ENCODE peak calls at places on chromosomes 5 and 9, in six cellular contexts. One of them, this sample, is unnamed.

GRCh38 chr9:109497193-109498165 is 628 bp downstream of the PTPN3 start:
- DNase-seq in stimulated activated CD8-positive, alpha-beta memory T cell treated with anti-CD3 and anti-CD28 coated beads, Interleukin-4, amount 100 ng/mL, for 4 hours: no peak
- DNase-seq in stimulated activated CD4-positive, alpha-beta T cell treated with anti-CD3 and anti-CD28 coated beads, TNF-alpha, amount 100 ng/mL, for 1 hour: no peak
- DNase-seq in glomerular endothelial cell: no peak
- DNase-seq in HFF-Myc: no peak
- DNase-seq in ecto neural progenitor cell: no peak
- DNase-seq in this sample: no peak

GRCh38 chr9:76716270-76716669 is 48.0 kb upstream of the PCA3 start:
- DNase-seq in stimulated activated CD4-positive, alpha-beta T cell treated with anti-CD3 and anti-CD28 coated beads, TNF-alpha, amount 100 ng/mL, for 1 hour: no peak
- DNase-seq in HFF-Myc: no peak
- DNase-seq in stimulated activated CD8-positive, alpha-beta memory T cell treated with anti-CD3 and anti-CD28 coated beads, Interleukin-4, amount 100 ng/mL, for 4 hours: no peak
- DNase-seq in ecto neural progenitor cell: no peak
- DNase-seq in glomerular endothelial cell: no peak
- DNase-seq in this sample: no peak

GRCh38 chr5:169067641-169068316 is 233.2 kb downstream of the SLIT3 start:
- DNase-seq in stimulated activated CD8-positive, alpha-beta memory T cell treated with anti-CD3 and anti-CD28 coated beads, Interleukin-4, amount 100 ng/mL, for 4 hours: no peak
- DNase-seq in HFF-Myc: no peak
- DNase-seq in stimulated activated CD4-positive, alpha-beta T cell treated with anti-CD3 and anti-CD28 coated beads, TNF-alpha, amount 100 ng/mL, for 1 hour: no peak
- DNase-seq in glomerular endothelial cell: no peak
- DNase-seq in ecto neural progenitor cell: no peak
- DNase-seq in this sample: no peak

GRCh38 chr5:53340956-53341750 is 139.3 kb upstream of the FST start:
- DNase-seq in stimulated activated CD8-positive, alpha-beta memory T cell treated with anti-CD3 and anti-CD28 coated beads, Interleukin-4, amount 100 ng/mL, for 4 hours: no peak
- DNase-seq in ecto neural progenitor cell: no peak
- DNase-seq in glomerular endothelial cell: no peak
- DNase-seq in stimulated activated CD4-positive, alpha-beta T cell treated with anti-CD3 and anti-CD28 coated beads, TNF-alpha, amount 100 ng/mL, for 1 hour: no peak
- DNase-seq in HFF-Myc: no peak
- DNase-seq in this sample: no peak

GRCh38 chr5:150149618-150150017 is 6.0 kb downstream of the PDGFRB start:
- DNase-seq in ecto neural progenitor cell: no peak
- DNase-seq in stimulated activated CD4-positive, alpha-beta T cell treated with anti-CD3 and anti-CD28 coated beads, TNF-alpha, amount 100 ng/mL, for 1 hour: no peak
- DNase-seq in glomerular endothelial cell: no peak
- DNase-seq in stimulated activated CD8-positive, alpha-beta memory T cell treated with anti-CD3 and anti-CD28 coated beads, Interleukin-4, amount 100 ng/mL, for 4 hours: no peak
- DNase-seq in HFF-Myc: no peak
- DNase-seq in this sample: no peak

GRCh38 chr5:84831701-84832100 is 447.0 kb upstream of the EDIL3 start:
- DNase-seq in stimulated activated CD8-positive, alpha-beta memory T cell treated with anti-CD3 and anti-CD28 coated beads, Interleukin-4, amount 100 ng/mL, for 4 hours: no peak
- DNase-seq in glomerular endothelial cell: no peak
- DNase-seq in HFF-Myc: no peak
- DNase-seq in ecto neural progenitor cell: no peak
- DNase-seq in stimulated activated CD4-positive, alpha-beta T cell treated with anti-CD3 and anti-CD28 coated beads, TNF-alpha, amount 100 ng/mL, for 1 hour: no peak
- DNase-seq in this sample: no peak

GRCh38 chr5:92890841-92891244 is 690.2 kb downstream of the NR2F1-AS1 start:
- DNase-seq in stimulated activated CD8-positive, alpha-beta memory T cell treated with anti-CD3 and anti-CD28 coated beads, Interleukin-4, amount 100 ng/mL, for 4 hours: no peak
- DNase-seq in HFF-Myc: no peak
- DNase-seq in stimulated activated CD4-positive, alpha-beta T cell treated with anti-CD3 and anti-CD28 coated beads, TNF-alpha, amount 100 ng/mL, for 1 hour: no peak
- DNase-seq in glomerular endothelial cell: no peak
- DNase-seq in ecto neural progenitor cell: no peak
- DNase-seq in this sample: no peak

GRCh38 chr9:70813141-70813540 is 308.3 kb downstream of the TRPM3 start:
- DNase-seq in HFF-Myc: no peak
- DNase-seq in glomerular endothelial cell: no peak
- DNase-seq in stimulated activated CD8-positive, alpha-beta memory T cell treated with anti-CD3 and anti-CD28 coated beads, Interleukin-4, amount 100 ng/mL, for 4 hours: no peak
- DNase-seq in ecto neural progenitor cell: no peak
- DNase-seq in stimulated activated CD4-positive, alpha-beta T cell treated with anti-CD3 and anti-CD28 coated beads, TNF-alpha, amount 100 ng/mL, for 1 hour: no peak
- DNase-seq in this sample: no peak

GRCh38 chr5:122187426-122187825 is 58.1 kb downstream of the ZNF474 start:
- DNase-seq in ecto neural progenitor cell: no peak
- DNase-seq in stimulated activated CD4-positive, alpha-beta T cell treated with anti-CD3 and anti-CD28 coated beads, TNF-alpha, amount 100 ng/mL, for 1 hour: no peak
- DNase-seq in glomerular endothelial cell: no peak
- DNase-seq in stimulated activated CD8-positive, alpha-beta memory T cell treated with anti-CD3 and anti-CD28 coated beads, Interleukin-4, amount 100 ng/mL, for 4 hours: no peak
- DNase-seq in HFF-Myc: no peak
- DNase-seq in this sample: no peak

GRCh38 chr9:103242025-103242424 is 246.9 kb downstream of the CYLC2 start:
- DNase-seq in stimulated activated CD4-positive, alpha-beta T cell treated with anti-CD3 and anti-CD28 coated beads, TNF-alpha, amount 100 ng/mL, for 1 hour: no peak
- DNase-seq in ecto neural progenitor cell: peak
- DNase-seq in glomerular endothelial cell: no peak
- DNase-seq in HFF-Myc: no peak
- DNase-seq in stimulated activated CD8-positive, alpha-beta memory T cell treated with anti-CD3 and anti-CD28 coated beads, Interleukin-4, amount 100 ng/mL, for 4 hours: no peak
- DNase-seq in this sample: peak

GRCh38 chr5:124745367-124746251 is 830 bp downstream of the ZNF608 start:
- DNase-seq in stimulated activated CD4-positive, alpha-beta T cell treated with anti-CD3 and anti-CD28 coated beads, TNF-alpha, amount 100 ng/mL, for 1 hour: no peak
- DNase-seq in ecto neural progenitor cell: no peak
- DNase-seq in stimulated activated CD8-positive, alpha-beta memory T cell treated with anti-CD3 and anti-CD28 coated beads, Interleukin-4, amount 100 ng/mL, for 4 hours: no peak
- DNase-seq in HFF-Myc: no peak
- DNase-seq in glomerular endothelial cell: peak
- DNase-seq in this sample: no peak

GRCh38 chr9:121499427-121500164 is at the start of gene GGTA1:
- DNase-seq in stimulated activated CD8-positive, alpha-beta memory T cell treated with anti-CD3 and anti-CD28 coated beads, Interleukin-4, amount 100 ng/mL, for 4 hours: no peak
- DNase-seq in ecto neural progenitor cell: peak
- DNase-seq in stimulated activated CD4-positive, alpha-beta T cell treated with anti-CD3 and anti-CD28 coated beads, TNF-alpha, amount 100 ng/mL, for 1 hour: no peak
- DNase-seq in HFF-Myc: no peak
- DNase-seq in glomerular endothelial cell: no peak
- DNase-seq in this sample: peak

GRCh38 chr9:92763721-92764380 is 782 bp downstream of the BICD2 start:
- DNase-seq in ecto neural progenitor cell: peak
- DNase-seq in HFF-Myc: no peak
- DNase-seq in glomerular endothelial cell: no peak
- DNase-seq in stimulated activated CD4-positive, alpha-beta T cell treated with anti-CD3 and anti-CD28 coated beads, TNF-alpha, amount 100 ng/mL, for 1 hour: no peak
- DNase-seq in stimulated activated CD8-positive, alpha-beta memory T cell treated with anti-CD3 and anti-CD28 coated beads, Interleukin-4, amount 100 ng/mL, for 4 hours: no peak
- DNase-seq in this sample: peak

GRCh38 chr5:66958126-66958983 is 238.2 kb downstream of the CD180 start:
- DNase-seq in ecto neural progenitor cell: no peak
- DNase-seq in glomerular endothelial cell: peak
- DNase-seq in stimulated activated CD8-positive, alpha-beta memory T cell treated with anti-CD3 and anti-CD28 coated beads, Interleukin-4, amount 100 ng/mL, for 4 hours: no peak
- DNase-seq in HFF-Myc: no peak
- DNase-seq in stimulated activated CD4-positive, alpha-beta T cell treated with anti-CD3 and anti-CD28 coated beads, TNF-alpha, amount 100 ng/mL, for 1 hour: no peak
- DNase-seq in this sample: no peak

GRCh38 chr5:133821889-133822288 is 146.5 kb downstream of the C5orf15 start:
- DNase-seq in HFF-Myc: no peak
- DNase-seq in stimulated activated CD4-positive, alpha-beta T cell treated with anti-CD3 and anti-CD28 coated beads, TNF-alpha, amount 100 ng/mL, for 1 hour: no peak
- DNase-seq in ecto neural progenitor cell: peak
- DNase-seq in stimulated activated CD8-positive, alpha-beta memory T cell treated with anti-CD3 and anti-CD28 coated beads, Interleukin-4, amount 100 ng/mL, for 4 hours: no peak
- DNase-seq in glomerular endothelial cell: no peak
- DNase-seq in this sample: no peak

GRCh38 chr9:124411514-124412227 is 3.6 kb downstream of the PSMB7 start:
- DNase-seq in stimulated activated CD8-positive, alpha-beta memory T cell treated with anti-CD3 and anti-CD28 coated beads, Interleukin-4, amount 100 ng/mL, for 4 hours: no peak
- DNase-seq in HFF-Myc: no peak
- DNase-seq in ecto neural progenitor cell: no peak
- DNase-seq in glomerular endothelial cell: no peak
- DNase-seq in stimulated activated CD4-positive, alpha-beta T cell treated with anti-CD3 and anti-CD28 coated beads, TNF-alpha, amount 100 ng/mL, for 1 hour: no peak
- DNase-seq in this sample: no peak

GRCh38 chr5:142869883-142870282 is 99.7 kb downstream of the ARHGAP26 start:
- DNase-seq in stimulated activated CD4-positive, alpha-beta T cell treated with anti-CD3 and anti-CD28 coated beads, TNF-alpha, amount 100 ng/mL, for 1 hour: no peak
- DNase-seq in ecto neural progenitor cell: no peak
- DNase-seq in HFF-Myc: no peak
- DNase-seq in stimulated activated CD8-positive, alpha-beta memory T cell treated with anti-CD3 and anti-CD28 coated beads, Interleukin-4, amount 100 ng/mL, for 4 hours: no peak
- DNase-seq in glomerular endothelial cell: no peak
- DNase-seq in this sample: no peak

GRCh38 chr5:169460123-169460522 is 123.5 kb upstream of the SPDL1 start:
- DNase-seq in HFF-Myc: no peak
- DNase-seq in stimulated activated CD4-positive, alpha-beta T cell treated with anti-CD3 and anti-CD28 coated beads, TNF-alpha, amount 100 ng/mL, for 1 hour: no peak
- DNase-seq in stimulated activated CD8-positive, alpha-beta memory T cell treated with anti-CD3 and anti-CD28 coated beads, Interleukin-4, amount 100 ng/mL, for 4 hours: no peak
- DNase-seq in ecto neural progenitor cell: no peak
- DNase-seq in glomerular endothelial cell: no peak
- DNase-seq in this sample: no peak

GRCh38 chr5:62942384-62942783 is 363.8 kb downstream of the LRRC70 start:
- DNase-seq in stimulated activated CD4-positive, alpha-beta T cell treated with anti-CD3 and anti-CD28 coated beads, TNF-alpha, amount 100 ng/mL, for 1 hour: no peak
- DNase-seq in glomerular endothelial cell: no peak
- DNase-seq in ecto neural progenitor cell: no peak
- DNase-seq in stimulated activated CD8-positive, alpha-beta memory T cell treated with anti-CD3 and anti-CD28 coated beads, Interleukin-4, amount 100 ng/mL, for 4 hours: no peak
- DNase-seq in HFF-Myc: no peak
- DNase-seq in this sample: no peak

GRCh38 chr5:97150401-97150800 is 8.0 kb upstream of the LIX1 start:
- DNase-seq in HFF-Myc: no peak
- DNase-seq in ecto neural progenitor cell: no peak
- DNase-seq in glomerular endothelial cell: no peak
- DNase-seq in stimulated activated CD4-positive, alpha-beta T cell treated with anti-CD3 and anti-CD28 coated beads, TNF-alpha, amount 100 ng/mL, for 1 hour: no peak
- DNase-seq in stimulated activated CD8-positive, alpha-beta memory T cell treated with anti-CD3 and anti-CD28 coated beads, Interleukin-4, amount 100 ng/mL, for 4 hours: no peak
- DNase-seq in this sample: no peak

GRCh38 chr5:139964994-139965565 is 78.0 kb downstream of the NRG2 start:
- DNase-seq in ecto neural progenitor cell: peak
- DNase-seq in stimulated activated CD4-positive, alpha-beta T cell treated with anti-CD3 and anti-CD28 coated beads, TNF-alpha, amount 100 ng/mL, for 1 hour: no peak
- DNase-seq in stimulated activated CD8-positive, alpha-beta memory T cell treated with anti-CD3 and anti-CD28 coated beads, Interleukin-4, amount 100 ng/mL, for 4 hours: no peak
- DNase-seq in glomerular endothelial cell: no peak
- DNase-seq in HFF-Myc: no peak
- DNase-seq in this sample: no peak

GRCh38 chr5:172123269-172123692 is 64.7 kb downstream of the STK10 start:
- DNase-seq in glomerular endothelial cell: no peak
- DNase-seq in stimulated activated CD4-positive, alpha-beta T cell treated with anti-CD3 and anti-CD28 coated beads, TNF-alpha, amount 100 ng/mL, for 1 hour: no peak
- DNase-seq in HFF-Myc: peak
- DNase-seq in stimulated activated CD8-positive, alpha-beta memory T cell treated with anti-CD3 and anti-CD28 coated beads, Interleukin-4, amount 100 ng/mL, for 4 hours: no peak
- DNase-seq in ecto neural progenitor cell: peak
- DNase-seq in this sample: peak

GRCh38 chr5:61824396-61824795 is 481.6 kb upstream of the KIF2A start:
- DNase-seq in stimulated activated CD8-positive, alpha-beta memory T cell treated with anti-CD3 and anti-CD28 coated beads, Interleukin-4, amount 100 ng/mL, for 4 hours: no peak
- DNase-seq in glomerular endothelial cell: no peak
- DNase-seq in HFF-Myc: no peak
- DNase-seq in stimulated activated CD4-positive, alpha-beta T cell treated with anti-CD3 and anti-CD28 coated beads, TNF-alpha, amount 100 ng/mL, for 1 hour: no peak
- DNase-seq in ecto neural progenitor cell: no peak
- DNase-seq in this sample: no peak

GRCh38 chr5:982377-983237 is 26.0 kb upstream of the NKD2 start:
- DNase-seq in HFF-Myc: no peak
- DNase-seq in stimulated activated CD8-positive, alpha-beta memory T cell treated with anti-CD3 and anti-CD28 coated beads, Interleukin-4, amount 100 ng/mL, for 4 hours: no peak
- DNase-seq in stimulated activated CD4-positive, alpha-beta T cell treated with anti-CD3 and anti-CD28 coated beads, TNF-alpha, amount 100 ng/mL, for 1 hour: no peak
- DNase-seq in glomerular endothelial cell: no peak
- DNase-seq in ecto neural progenitor cell: peak
- DNase-seq in this sample: peak

GRCh38 chr9:71001780-71002386 is 119.5 kb downstream of the TRPM3 start:
- DNase-seq in stimulated activated CD4-positive, alpha-beta T cell treated with anti-CD3 and anti-CD28 coated beads, TNF-alpha, amount 100 ng/mL, for 1 hour: no peak
- DNase-seq in glomerular endothelial cell: peak
- DNase-seq in HFF-Myc: no peak
- DNase-seq in stimulated activated CD8-positive, alpha-beta memory T cell treated with anti-CD3 and anti-CD28 coated beads, Interleukin-4, amount 100 ng/mL, for 4 hours: no peak
- DNase-seq in ecto neural progenitor cell: no peak
- DNase-seq in this sample: peak

GRCh38 chr9:38251036-38251335 is 141.5 kb upstream of the ALDH1B1 start:
- DNase-seq in ecto neural progenitor cell: no peak
- DNase-seq in glomerular endothelial cell: no peak
- DNase-seq in stimulated activated CD8-positive, alpha-beta memory T cell treated with anti-CD3 and anti-CD28 coated beads, Interleukin-4, amount 100 ng/mL, for 4 hours: no peak
- DNase-seq in HFF-Myc: no peak
- DNase-seq in stimulated activated CD4-positive, alpha-beta T cell treated with anti-CD3 and anti-CD28 coated beads, TNF-alpha, amount 100 ng/mL, for 1 hour: no peak
- DNase-seq in this sample: peak

GRCh38 chr5:95113489-95113888 is 171.4 kb downstream of the MCTP1 start:
- DNase-seq in stimulated activated CD4-positive, alpha-beta T cell treated with anti-CD3 and anti-CD28 coated beads, TNF-alpha, amount 100 ng/mL, for 1 hour: no peak
- DNase-seq in ecto neural progenitor cell: no peak
- DNase-seq in stimulated activated CD8-positive, alpha-beta memory T cell treated with anti-CD3 and anti-CD28 coated beads, Interleukin-4, amount 100 ng/mL, for 4 hours: no peak
- DNase-seq in glomerular endothelial cell: no peak
- DNase-seq in HFF-Myc: no peak
- DNase-seq in this sample: peak

GRCh38 chr9:631596-631995 is 209.9 kb upstream of the DMRT1 start:
- DNase-seq in ecto neural progenitor cell: no peak
- DNase-seq in HFF-Myc: no peak
- DNase-seq in stimulated activated CD4-positive, alpha-beta T cell treated with anti-CD3 and anti-CD28 coated beads, TNF-alpha, amount 100 ng/mL, for 1 hour: no peak
- DNase-seq in glomerular endothelial cell: no peak
- DNase-seq in stimulated activated CD8-positive, alpha-beta memory T cell treated with anti-CD3 and anti-CD28 coated beads, Interleukin-4, amount 100 ng/mL, for 4 hours: no peak
- DNase-seq in this sample: no peak

GRCh38 chr9:17063535-17064135 is 71.2 kb upstream of the CNTLN start:
- DNase-seq in ecto neural progenitor cell: no peak
- DNase-seq in stimulated activated CD4-positive, alpha-beta T cell treated with anti-CD3 and anti-CD28 coated beads, TNF-alpha, amount 100 ng/mL, for 1 hour: no peak
- DNase-seq in HFF-Myc: peak
- DNase-seq in glomerular endothelial cell: peak
- DNase-seq in stimulated activated CD8-positive, alpha-beta memory T cell treated with anti-CD3 and anti-CD28 coated beads, Interleukin-4, amount 100 ng/mL, for 4 hours: no peak
- DNase-seq in this sample: peak

GRCh38 chr5:179678238-179679013 is 2.4 kb downstream of the CBY3 start:
- DNase-seq in HFF-Myc: peak
- DNase-seq in stimulated activated CD8-positive, alpha-beta memory T cell treated with anti-CD3 and anti-CD28 coated beads, Interleukin-4, amount 100 ng/mL, for 4 hours: peak
- DNase-seq in stimulated activated CD4-positive, alpha-beta T cell treated with anti-CD3 and anti-CD28 coated beads, TNF-alpha, amount 100 ng/mL, for 1 hour: peak
- DNase-seq in ecto neural progenitor cell: peak
- DNase-seq in glomerular endothelial cell: no peak
- DNase-seq in this sample: peak

GRCh38 chr9:112705773-112706427 is 12.0 kb downstream of the INIP start:
- DNase-seq in HFF-Myc: peak
- DNase-seq in stimulated activated CD8-positive, alpha-beta memory T cell treated with anti-CD3 and anti-CD28 coated beads, Interleukin-4, amount 100 ng/mL, for 4 hours: no peak
- DNase-seq in ecto neural progenitor cell: peak
- DNase-seq in stimulated activated CD4-positive, alpha-beta T cell treated with anti-CD3 and anti-CD28 coated beads, TNF-alpha, amount 100 ng/mL, for 1 hour: no peak
- DNase-seq in glomerular endothelial cell: no peak
- DNase-seq in this sample: peak

GRCh38 chr9:37337301-37337905 is 85.1 kb upstream of the GRHPR start:
- DNase-seq in stimulated activated CD4-positive, alpha-beta T cell treated with anti-CD3 and anti-CD28 coated beads, TNF-alpha, amount 100 ng/mL, for 1 hour: no peak
- DNase-seq in glomerular endothelial cell: no peak
- DNase-seq in HFF-Myc: no peak
- DNase-seq in stimulated activated CD8-positive, alpha-beta memory T cell treated with anti-CD3 and anti-CD28 coated beads, Interleukin-4, amount 100 ng/mL, for 4 hours: no peak
- DNase-seq in ecto neural progenitor cell: no peak
- DNase-seq in this sample: no peak

GRCh38 chr5:40679998-40680681 is 425 bp downstream of the PTGER4 start:
- DNase-seq in HFF-Myc: no peak
- DNase-seq in stimulated activated CD4-positive, alpha-beta T cell treated with anti-CD3 and anti-CD28 coated beads, TNF-alpha, amount 100 ng/mL, for 1 hour: no peak
- DNase-seq in ecto neural progenitor cell: peak
- DNase-seq in stimulated activated CD8-positive, alpha-beta memory T cell treated with anti-CD3 and anti-CD28 coated beads, Interleukin-4, amount 100 ng/mL, for 4 hours: no peak
- DNase-seq in glomerular endothelial cell: no peak
- DNase-seq in this sample: peak

GRCh38 chr5:139647406-139648204 is 544 bp upstream of the CXXC5 start:
- DNase-seq in ecto neural progenitor cell: no peak
- DNase-seq in stimulated activated CD4-positive, alpha-beta T cell treated with anti-CD3 and anti-CD28 coated beads, TNF-alpha, amount 100 ng/mL, for 1 hour: no peak
- DNase-seq in HFF-Myc: no peak
- DNase-seq in stimulated activated CD8-positive, alpha-beta memory T cell treated with anti-CD3 and anti-CD28 coated beads, Interleukin-4, amount 100 ng/mL, for 4 hours: no peak
- DNase-seq in glomerular endothelial cell: no peak
- DNase-seq in this sample: peak

GRCh38 chr9:18543406-18543965 is 69.5 kb downstream of the ADAMTSL1 start:
- DNase-seq in stimulated activated CD8-positive, alpha-beta memory T cell treated with anti-CD3 and anti-CD28 coated beads, Interleukin-4, amount 100 ng/mL, for 4 hours: no peak
- DNase-seq in glomerular endothelial cell: no peak
- DNase-seq in ecto neural progenitor cell: no peak
- DNase-seq in stimulated activated CD4-positive, alpha-beta T cell treated with anti-CD3 and anti-CD28 coated beads, TNF-alpha, amount 100 ng/mL, for 1 hour: no peak
- DNase-seq in HFF-Myc: peak
- DNase-seq in this sample: no peak

GRCh38 chr9:26175264-26175663 is 497.0 kb upstream of the TUSC1 start:
- DNase-seq in glomerular endothelial cell: no peak
- DNase-seq in stimulated activated CD4-positive, alpha-beta T cell treated with anti-CD3 and anti-CD28 coated beads, TNF-alpha, amount 100 ng/mL, for 1 hour: no peak
- DNase-seq in ecto neural progenitor cell: no peak
- DNase-seq in stimulated activated CD8-positive, alpha-beta memory T cell treated with anti-CD3 and anti-CD28 coated beads, Interleukin-4, amount 100 ng/mL, for 4 hours: no peak
- DNase-seq in HFF-Myc: no peak
- DNase-seq in this sample: no peak

This sample was measured in islet precursor cell.